ENCODE peak calls at places on chromosomes 6 and 20, in six cellular contexts. V, U, Z, R, L and I are unnamed samples.

GRCh38 chr20:39170896-39171463 is 208.8 kb downstream of the DHX35 start:
- DNase-seq in V (no peak), U (no peak), Z (no peak), R (no peak), L (no peak), I (no peak)

GRCh38 chr6:74458536-74458935 is 747.3 kb downstream of the COL12A1 start:
- DNase-seq in V (no peak), U (no peak), Z (no peak), R (no peak), L (no peak), I (no peak)

GRCh38 chr6:52877168-52877567 is 32.3 kb downstream of the GSTA3 start:
- DNase-seq in V (peak; percentile 10), U (no peak), Z (no peak), R (no peak), L (no peak), I (no peak)

GRCh38 chr6:144083172-144083571 is 12.2 kb downstream of the SF3B5 start:
- DNase-seq in V (no peak), U (no peak), Z (no peak), R (no peak), L (no peak), I (no peak)

GRCh38 chr6:167569879-167570278 is 245.0 kb downstream of the TTLL2 start:
- DNase-seq in V (no peak), U (no peak), Z (no peak), R (no peak), L (no peak), I (no peak)

GRCh38 chr20:24698189-24698588 is 228.8 kb downstream of the SYNDIG1 start:
- DNase-seq in V (no peak), U (no peak), Z (no peak), R (no peak), L (no peak), I (no peak)

GRCh38 chr6:41824571-41825569 is 37.4 kb downstream of the TOMM6 start:
- DNase-seq in V (no peak), U (no peak), Z (no peak), R (no peak), L (no peak), I (no peak)

GRCh38 chr20:58569211-58570125 is 54.3 kb upstream of the APCDD1L start:
- DNase-seq in V (peak; percentile 22), U (no peak), Z (no peak), R (no peak), L (no peak), I (no peak)

GRCh38 chr6:152575186-152575585 is 62.0 kb downstream of the SYNE1 start:
- DNase-seq in V (no peak), U (no peak), Z (no peak), R (no peak), L (no peak), I (no peak)

GRCh38 chr6:170166511-170167122 is 124.3 kb downstream of the DLL1 start:
- DNase-seq in V (no peak), U (no peak), Z (no peak), R (no peak), L (no peak), I (peak; percentile 67)

GRCh38 chr20:50691585-50692552 is 527 bp upstream of the RIPOR3 start:
- DNase-seq in V (no peak), U (no peak), Z (peak; percentile 48), R (no peak), L (peak; percentile 22), I (no peak)

GRCh38 chr6:139640911-139641310 is 266.5 kb upstream of the CITED2 start:
- DNase-seq in V (peak; percentile 70), U (no peak), Z (no peak), R (no peak), L (no peak), I (no peak)